ENCODE peak calls at places on chromosomes 5 and 9, in six cellular contexts. N is sciatic nerve; B is A549; T is pancreas; L is CD4-positive, alpha-beta T cell; X is Panc1. P is an unnamed sample.

GRCh38 chr5:9920696-9921095 is 290.5 kb upstream of the TAS2R1 start:
- ATAC-seq in T (no peak), X (no peak), B (peak), N (no peak), L (no peak), P (no peak)

GRCh38 chr5:167442922-167443321 is 848.5 kb upstream of the WWC1 start:
- ATAC-seq in L (no peak), X (no peak), B (no peak), T (peak), N (no peak), P (no peak)

GRCh38 chr9:128551652-128552152 is 685 bp upstream of the SPTAN1 start:
- ATAC-seq in N (no peak), T (no peak), B (no peak), X (no peak), L (no peak), P (no peak)

GRCh38 chr5:59583151-59583809 is 310.2 kb downstream of the PDE4D start:
- ATAC-seq in X (no peak), L (no peak), T (peak), B (no peak), N (no peak), P (no peak)

GRCh38 chr9:131429121-131430012 is 35.5 kb downstream of the PRRC2B start:
- ATAC-seq in N (no peak), B (no peak), T (peak), X (no peak), L (peak), P (no peak)

GRCh38 chr5:142836048-142836447 is 65.9 kb downstream of the ARHGAP26 start:
- ATAC-seq in X (no peak), B (no peak), N (no peak), T (no peak), L (no peak), P (no peak)

GRCh38 chr9:105216440-105217178 is 27.8 kb upstream of the SLC44A1 start:
- ATAC-seq in L (no peak), T (peak), X (no peak), N (peak), B (no peak), P (peak)

GRCh38 chr9:77916410-77916819 is 115.2 kb downstream of the GNAQ start:
- ATAC-seq in B (no peak), N (no peak), X (no peak), T (peak), L (no peak), P (no peak)

GRCh38 chr5:89336111-89336510 is 453.1 kb upstream of the MEF2C start:
- ATAC-seq in T (no peak), X (no peak), B (no peak), L (no peak), N (no peak), P (no peak)

GRCh38 chr9:123678878-123679329 is 251.0 kb downstream of the DENND1A start:
- ATAC-seq in B (no peak), X (no peak), L (no peak), N (no peak), T (no peak), P (no peak)

GRCh38 chr5:140821375-140822280 is at the start of gene PCDHA5:
- ATAC-seq in L (no peak), T (no peak), B (peak), N (no peak), X (no peak), P (no peak)

GRCh38 chr5:41270423-41271251 is 57.3 kb upstream of the C6 start:
- ATAC-seq in T (peak), X (peak), L (no peak), N (peak), B (peak), P (no peak)

GRCh38 chr5:53029608-53030007 is 40.5 kb downstream of the ITGA2 start:
- ATAC-seq in T (no peak), B (no peak), L (no peak), X (no peak), N (no peak), P (peak)

GRCh38 chr9:1880038-1880565 is 135.0 kb upstream of the SMARCA2 start:
- ATAC-seq in L (no peak), X (no peak), N (no peak), B (no peak), T (no peak), P (peak)

GRCh38 chr9:35552837-35553236 is 52.2 kb upstream of the TESK1 start:
- ATAC-seq in T (no peak), B (peak), X (no peak), N (no peak), L (no peak), P (no peak)

GRCh38 chr9:74245871-74246552 is 251.1 kb upstream of the RORB start:
- ATAC-seq in T (no peak), L (no peak), B (no peak), N (no peak), X (no peak), P (no peak)

P was measured in stimulated activated memory B cell treated with anti-CD40 and anti-IgM and Interleukin-4, amounts not matched to agents 10 μg/mL and 1 μg/mL and 100 μg/mL, for 72 hours.